ENCODE peak calls at places on chromosomes 2 and 18, in ten cellular contexts. C is GM12878, D is HL-60, Y is GM12892, T is sigmoid colon, K is breast epithelium, S is stomach, U is spleen, L is endothelial cell of umbilical vein, P is SK-N-SH. W is an unnamed sample.

GRCh38 chr2:106839849-106840595 is 45.9 kb downstream of the ST6GAL2 start:
- DNase-seq in S (no peak), C (no peak), Y (no peak), U (no peak), D (no peak), P (peak; percentile 68), T (no peak), K (no peak), L (no peak), W (no peak)

GRCh38 chr2:54149623-54150501 is 34.4 kb downstream of the ACYP2 start:
- DNase-seq in C (no peak), K (no peak), Y (no peak), P (no peak), U (no peak), L (no peak), T (no peak), S (no peak), D (no peak), W (no peak)

GRCh38 chr2:172113617-172114016 is 10.9 kb upstream of the DLX2 start:
- DNase-seq in T (no peak), L (peak; percentile 42), Y (no peak), S (no peak), C (no peak), U (no peak), K (no peak), D (no peak), P (peak; percentile 49), W (no peak)

GRCh38 chr2:132670961-132671781 is 1.2 kb upstream of the LYPD1 start:
- DNase-seq in L (peak; percentile 86), K (no peak), T (no peak), U (no peak), P (peak; percentile 27), S (no peak), C (no peak), Y (no peak), D (no peak), W (no peak)

GRCh38 chr18:63518178-63519012 is 23.8 kb upstream of the SERPINB12 start:
- DNase-seq in C (peak; percentile 16), P (peak; percentile 35), U (no peak), Y (no peak), S (peak; percentile 52), D (peak; percentile 54), L (peak; percentile 59), K (no peak), T (peak; percentile 74), W (peak; percentile 50)

GRCh38 chr2:61549546-61549945 is 11.4 kb upstream of the XPO1 start:
- DNase-seq in K (no peak), Y (no peak), U (no peak), P (peak; percentile 13), S (no peak), D (no peak), T (no peak), C (no peak), L (no peak), W (no peak)

GRCh38 chr2:134232461-134232860 is 21.4 kb upstream of the MGAT5 start:
- DNase-seq in L (no peak), Y (no peak), U (no peak), D (peak; percentile 13), K (no peak), P (no peak), S (no peak), T (no peak), C (no peak), W (no peak)

GRCh38 chr2:56314809-56315208 is 131.0 kb downstream of the CCDC85A start:
- DNase-seq in D (no peak), C (no peak), P (no peak), T (no peak), U (no peak), K (no peak), L (no peak), Y (no peak), S (no peak), W (no peak)

GRCh38 chr18:887716-888115 is 17.0 kb upstream of the ADCYAP1 start:
- DNase-seq in U (no peak), P (no peak), K (no peak), C (no peak), L (no peak), Y (no peak), S (no peak), D (no peak), T (no peak), W (no peak)

GRCh38 chr2:101295895-101296294 is 12.6 kb downstream of the RNF149 start:
- DNase-seq in Y (no peak), S (no peak), C (no peak), L (peak; percentile 60), K (no peak), P (no peak), D (no peak), U (no peak), T (no peak), W (no peak)

GRCh38 chr2:41540268-41540963 is 507.4 kb upstream of the PKDCC start:
- DNase-seq in S (no peak), K (no peak), Y (no peak), C (no peak), T (no peak), U (no peak), L (no peak), D (no peak), P (no peak), W (no peak)

GRCh38 chr2:20299113-20299512 is 51.5 kb downstream of the PUM2 start:
- DNase-seq in K (no peak), S (no peak), D (no peak), Y (no peak), T (no peak), U (no peak), P (no peak), C (no peak), L (no peak), W (no peak)

GRCh38 chr18:9136315-9137141 is at the start of gene ANKRD12:
- DNase-seq in P (peak; percentile 98), Y (peak; percentile 90), T (peak; percentile 99), S (peak; percentile 98), L (peak; percentile 99), K (peak; percentile 98), C (peak; percentile 89), U (peak; percentile 100), D (peak; percentile 100), W (peak; percentile 99)

GRCh38 chr18:9139400-9140039 is 2.9 kb downstream of the ANKRD12 start:
- DNase-seq in S (no peak), C (no peak), U (no peak), D (no peak), L (peak; percentile 37), K (no peak), P (no peak), T (no peak), Y (no peak), W (no peak)

GRCh38 chr18:9135081-9135911 is 1.3 kb upstream of the ANKRD12 start:
- DNase-seq in Y (no peak), L (peak; percentile 19), T (no peak), U (no peak), C (no peak), S (no peak), D (no peak), K (no peak), P (no peak), W (no peak)

GRCh38 chr18:9135912-9136314 is 668 bp upstream of the ANKRD12 start:
- DNase-seq in Y (peak; percentile 27), P (no peak), S (no peak), C (no peak), L (peak; percentile 44), U (no peak), D (peak; percentile 45), T (no peak), K (peak; percentile 53), W (peak; percentile 67)

DNA sequence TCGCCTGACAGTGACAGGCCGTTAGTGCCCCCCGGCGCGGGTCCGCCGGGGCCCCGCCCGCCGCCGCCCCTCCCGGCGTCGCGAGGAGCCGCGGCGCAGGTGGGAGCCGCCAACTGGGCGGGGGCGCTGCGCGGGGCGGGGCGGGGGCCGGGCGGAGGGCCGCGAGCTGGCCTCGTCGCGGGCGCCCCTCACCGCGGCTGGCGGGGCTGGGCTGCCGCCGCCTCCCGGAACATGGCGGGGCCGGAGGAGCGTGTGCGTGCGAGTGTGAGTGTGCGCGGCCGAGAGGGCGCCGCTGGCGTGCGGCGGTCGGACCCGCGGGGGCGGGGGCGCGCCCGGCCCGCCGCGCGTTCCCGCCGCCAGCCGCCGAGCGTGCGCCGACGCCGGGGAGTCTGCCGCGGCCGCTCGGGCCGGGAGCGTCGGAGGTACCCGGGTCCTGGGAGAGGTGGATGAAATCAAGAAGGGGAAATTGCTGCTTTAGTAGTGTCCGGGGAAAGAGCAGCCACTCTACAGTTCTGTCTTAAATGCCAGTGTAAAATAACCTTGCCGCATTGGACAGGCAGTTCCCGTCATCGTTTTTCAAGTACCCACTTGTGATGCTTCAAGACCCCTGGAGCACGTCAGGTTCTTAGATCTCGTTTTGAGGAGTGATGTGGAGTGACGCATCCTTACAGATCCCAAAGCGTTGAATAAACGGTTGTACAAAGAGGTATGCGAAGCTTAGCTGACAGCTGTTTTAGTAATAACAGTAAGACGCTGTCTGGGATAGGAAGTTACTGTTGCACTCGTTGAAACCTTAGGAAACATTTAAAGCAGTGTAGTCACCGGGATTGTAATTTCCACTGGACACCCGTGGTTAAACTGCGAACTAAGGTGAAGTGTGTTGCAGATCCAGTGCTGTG is 836 bp downstream of the ANKRD12 start:
- DNase-seq in U (peak; percentile 94), S (peak; percentile 66), K (peak; percentile 54), P (peak; percentile 90), T (peak; percentile 81), Y (peak; percentile 45), D (peak; percentile 64), L (peak; percentile 78), C (no peak), W (peak; percentile 71)
- TF ChIP-seq POLR2AphosphoS5 in U (no peak), S (peak; percentile 72), K (peak; percentile 74), P (no peak), T (peak; percentile 75), Y (peak; percentile 63), D (no peak), L (no peak), C (peak; percentile 52), W (peak; percentile 79)

GRCh38 chr2:211468217-211468616 is 911.8 kb downstream of the CPS1 start:
- DNase-seq in D (no peak), S (no peak), T (no peak), K (no peak), U (no peak), L (no peak), C (no peak), P (no peak), Y (no peak), W (no peak)
- TF ChIP-seq POLR2AphosphoS5 in D (no peak), S (no peak), T (no peak), K (no peak), U (no peak), L (no peak), C (no peak), P (no peak), Y (no peak), W (no peak)

DNA sequence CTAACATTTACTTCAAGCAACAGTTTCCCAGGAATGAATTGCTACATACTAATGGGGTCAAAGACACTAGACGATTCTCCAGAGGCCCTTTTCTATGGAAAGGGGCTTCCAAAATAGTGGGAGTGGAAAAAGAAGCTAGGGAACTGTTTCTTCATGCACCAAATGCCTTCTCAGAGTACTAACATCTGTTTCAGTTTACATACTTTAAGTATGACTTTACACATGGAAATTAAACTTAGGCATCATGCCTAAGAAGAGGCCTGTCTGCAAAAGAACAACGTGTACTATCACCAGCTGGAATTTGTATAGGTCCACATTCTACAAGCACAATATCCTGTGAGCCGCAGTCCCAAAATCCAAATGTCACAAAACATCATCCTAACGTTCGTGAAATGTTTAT is 29.4 kb upstream of the WDR75 start:
- DNase-seq in Y (no peak), C (no peak), D (no peak), L (peak; percentile 49), S (no peak), K (no peak), U (no peak), T (peak; percentile 69), P (no peak), W (no peak)
- TF ChIP-seq POLR2AphosphoS5 in Y (no peak), C (no peak), D (no peak), L (no peak), S (peak; percentile 76), K (no peak), U (no peak), T (peak; percentile 90), P (peak; percentile 59), W (peak; percentile 90)

GRCh38 chr2:240557808-240558207 is at the start of gene ANKMY1:
- DNase-seq in Y (peak; percentile 70), K (no peak), C (no peak), L (peak; percentile 73), P (peak; percentile 97), T (peak; percentile 73), U (peak; percentile 89), D (no peak), S (peak; percentile 70), W (peak; percentile 68)
- TF ChIP-seq POLR2AphosphoS5 in Y (no peak), K (no peak), C (no peak), L (peak; percentile 22), P (no peak), T (no peak), U (no peak), D (no peak), S (no peak), W (no peak)